ENCODE peak calls at places on chromosomes 4 and X, in nine cellular contexts. R is ecto neural progenitor cell, Z is glutamatergic neuron, I is DMS79 treated with DMSO at 0.1 percent for 48 hours, A is mesenchymal stem cell, N is HT-29, F is lower lobe of right lung, B is AG04449, T is H9. G is an unnamed sample.

GRCh38 chr4:76547167-76547760 is 112.2 kb downstream of the SHROOM3 start:
- DNase-seq in R (no peak), Z (no peak), I (no peak), A (no peak), N (no peak), F (no peak), B (no peak), T (no peak), G (no peak)

GRCh38 chr4:173490256-173490655 is 39.8 kb downstream of the HAND2 start:
- DNase-seq in R (peak; percentile 16), Z (no peak), I (no peak), A (no peak), N (no peak), F (no peak), B (no peak), T (no peak), G (no peak)

GRCh38 chr4:168488800-168489404 is 8.0 kb upstream of the PALLD start:
- DNase-seq in R (no peak), Z (no peak), I (no peak), A (no peak), N (no peak), F (no peak), B (no peak), T (no peak), G (no peak)

GRCh38 chr4:116005037-116005805 is 891.8 kb upstream of the NDST4 start:
- DNase-seq in R (no peak), Z (no peak), I (no peak), A (peak; percentile 39), N (no peak), F (no peak), B (no peak), T (no peak), G (no peak)

GRCh38 chr4:169621754-169622481 is 1.5 kb downstream of the CLCN3 start:
- DNase-seq in R (no peak), Z (no peak), I (no peak), A (peak; percentile 94), N (peak; percentile 65), F (no peak), B (no peak), T (no peak), G (peak; percentile 78)

GRCh38 chrX:332916-333610 is 14.5 kb upstream of the GTPBP6 start:
- DNase-seq in R (no peak), Z (no peak), I (no peak), A (no peak), N (no peak), F (peak; percentile 43), B (no peak), T (no peak), G (no peak)

GRCh38 chrX:135437867-135438733 is 16.4 kb downstream of the SMIM10L2A start:
- DNase-seq in R (peak; percentile 41), Z (no peak), I (peak; percentile 33), A (no peak), N (peak; percentile 50), F (no peak), B (no peak), T (no peak), G (no peak)

GRCh38 chr4:1012031-1012739 is 759 bp downstream of the FGFRL1 start:
- DNase-seq in R (peak; percentile 77), Z (no peak), I (peak; percentile 1), A (peak; percentile 35), N (peak; percentile 74), F (peak; percentile 67), B (no peak), T (no peak), G (no peak)

GRCh38 chr4:94728056-94728766 is 29.5 kb upstream of the BMPR1B start:
- DNase-seq in R (no peak), Z (no peak), I (no peak), A (no peak), N (no peak), F (no peak), B (no peak), T (no peak), G (no peak)

GRCh38 chr4:137960371-137961050 is 281.6 kb downstream of the SLC7A11 start:
- DNase-seq in R (no peak), Z (no peak), I (no peak), A (peak; percentile 90), N (no peak), F (no peak), B (no peak), T (no peak), G (no peak)

GRCh38 chr4:15682790-15683495 is 1.3 kb downstream of the FAM200B start:
- DNase-seq in R (no peak), Z (no peak), I (no peak), A (peak; percentile 37), N (no peak), F (no peak), B (no peak), T (no peak), G (no peak)

GRCh38 chr4:111016416-111016815 is 393.5 kb upstream of the PITX2 start:
- DNase-seq in R (no peak), Z (no peak), I (no peak), A (no peak), N (no peak), F (no peak), B (no peak), T (no peak), G (no peak)

GRCh38 chr4:90183254-90183653 is 56.1 kb downstream of the CCSER1 start:
- DNase-seq in R (no peak), Z (no peak), I (no peak), A (no peak), N (peak; percentile 72), F (no peak), B (no peak), T (no peak), G (no peak)

GRCh38 chr4:2081540-2081939 is 22.4 kb downstream of the NAT8L start:
- DNase-seq in R (no peak), Z (no peak), I (no peak), A (no peak), N (no peak), F (no peak), B (no peak), T (peak; percentile 22), G (no peak)

GRCh38 chr4:102547973-102548372 is 46.8 kb downstream of the NFKB1 start:
- DNase-seq in R (no peak), Z (no peak), I (no peak), A (no peak), N (no peak), F (no peak), B (no peak), T (no peak), G (no peak)

GRCh38 chr4:66929748-66930147 is 615.6 kb downstream of the CENPC start:
- DNase-seq in R (no peak), Z (no peak), I (no peak), A (no peak), N (no peak), F (no peak), B (no peak), T (no peak), G (no peak)

GRCh38 chrX:49079489-49080428 is at the start of gene WDR45:
- DNase-seq in R (peak; percentile 68), Z (peak; percentile 70), I (peak; percentile 33), A (peak; percentile 78), N (peak; percentile 58), F (peak; percentile 80), B (no peak), T (peak; percentile 57), G (peak; percentile 80)

GRCh38 chr4:118265312-118266144 is 87.3 kb downstream of the PRSS12 start:
- DNase-seq in R (no peak), Z (peak; percentile 68), I (no peak), A (no peak), N (no peak), F (peak; percentile 54), B (no peak), T (peak; percentile 40), G (no peak)

GRCh38 chrX:19855700-19856381 is 31.6 kb downstream of the SH3KBP1 start:
- DNase-seq in R (no peak), Z (no peak), I (no peak), A (no peak), N (no peak), F (no peak), B (no peak), T (no peak), G (no peak)

GRCh38 chr4:145345401-145345800 is 136.3 kb upstream of the SMAD1 start:
- DNase-seq in R (no peak), Z (no peak), I (no peak), A (no peak), N (no peak), F (no peak), B (no peak), T (no peak), G (no peak)

GRCh38 chr4:147731611-147732515 is at the start of gene ARHGAP10:
- DNase-seq in R (peak; percentile 76), Z (peak; percentile 71), I (no peak), A (peak; percentile 90), N (peak; percentile 54), F (peak; percentile 82), B (no peak), T (peak; percentile 65), G (peak; percentile 82)

GRCh38 chrX:97057349-97057909 is 173.7 kb downstream of the RPA4 start:
- DNase-seq in R (no peak), Z (no peak), I (no peak), A (no peak), N (no peak), F (no peak), B (no peak), T (no peak), G (no peak)

GRCh38 chr4:1795304-1796195 is 2.5 kb downstream of the FGFR3 start:
- DNase-seq in R (no peak), Z (no peak), I (no peak), A (no peak), N (peak; percentile 70), F (no peak), B (no peak), T (no peak), G (no peak)

GRCh38 chr4:64251779-64252178 is 157.5 kb downstream of the TECRL start:
- DNase-seq in R (no peak), Z (no peak), I (no peak), A (no peak), N (no peak), F (no peak), B (no peak), T (no peak), G (no peak)

GRCh38 chr4:40550900-40551546 is 78.6 kb downstream of the RBM47 start:
- DNase-seq in R (no peak), Z (no peak), I (peak; percentile 38), A (peak; percentile 45), N (peak; percentile 78), F (no peak), B (no peak), T (no peak), G (peak; percentile 84)

GRCh38 chr4:56197387-56197786 is 189.9 kb downstream of the AASDH start:
- DNase-seq in R (no peak), Z (no peak), I (no peak), A (no peak), N (peak; percentile 39), F (no peak), B (no peak), T (no peak), G (no peak)

GRCh38 chrX:136477026-136477425 is 10.7 kb upstream of the BRS3 start:
- DNase-seq in R (no peak), Z (no peak), I (no peak), A (no peak), N (peak; percentile 24), F (no peak), B (no peak), T (no peak), G (no peak)

GRCh38 chr4:31995943-31996901 is 1276.1 kb downstream of the PCDH7 start:
- DNase-seq in R (peak; percentile 79), Z (peak; percentile 81), I (no peak), A (no peak), N (no peak), F (no peak), B (no peak), T (peak; percentile 89), G (no peak)

GRCh38 chr4:125951275-125951887 is 636.6 kb downstream of the FAT4 start:
- DNase-seq in R (no peak), Z (no peak), I (no peak), A (no peak), N (no peak), F (no peak), B (peak; percentile 17), T (no peak), G (no peak)

GRCh38 chr4:164571593-164572385 is 182.1 kb upstream of the SMIM31 start:
- DNase-seq in R (no peak), Z (no peak), I (no peak), A (no peak), N (no peak), F (no peak), B (no peak), T (peak; percentile 41), G (no peak)

GRCh38 chr4:39205000-39205399 is 22.7 kb downstream of the WDR19 start:
- DNase-seq in R (no peak), Z (no peak), I (no peak), A (no peak), N (no peak), F (no peak), B (peak; percentile 4), T (no peak), G (no peak)